ENCODE peak calls at places on chromosomes 2 and 18, in five cellular contexts. K is H9, R is H1, U is IMR-90, G is mesenchymal stem cell. N is an unnamed sample.

GRCh38 chr18:71729611-71730010 is 814.5 kb downstream of the CBLN2 start:
- DNase-seq in K (no peak), R (no peak), U (no peak), G (no peak), N (no peak)

GRCh38 chr18:811192-812122 is 585 bp downstream of the YES1 start:
- DNase-seq in G (peak), K (peak), U (peak), R (peak), N (peak)

GRCh38 chr2:69830045-69830905 is 815 bp downstream of the GMCL1 start:
- DNase-seq in U (no peak), K (peak), G (peak), R (peak), N (no peak)

GRCh38 chr2:112154246-112155110 is 16.3 kb downstream of the FBLN7 start:
- DNase-seq in G (no peak), U (no peak), K (no peak), R (no peak), N (no peak)

GRCh38 chr18:61581578-61582204 is 248.5 kb downstream of the CDH20 start:
- DNase-seq in U (peak), K (peak), G (peak), R (peak), N (peak)

GRCh38 chr2:223459328-223459939 is 142.7 kb downstream of the SCG2 start:
- DNase-seq in G (peak), K (no peak), U (peak), R (no peak), N (no peak)

GRCh38 chr18:49052891-49053644 is 102.3 kb upstream of the SMAD7 start:
- DNase-seq in R (no peak), G (peak), U (peak), K (no peak), N (no peak)

GRCh38 chr2:133653116-133653515 is 84.9 kb upstream of the NCKAP5 start:
- DNase-seq in G (no peak), K (no peak), U (no peak), R (no peak), N (no peak)

GRCh38 chr2:46131-46470 is 204 bp downstream of the FAM110C start:
- DNase-seq in R (no peak), K (peak), U (no peak), G (no peak), N (peak)

GRCh38 chr2:97742381-97742847 is 29.0 kb downstream of the ZAP70 start:
- DNase-seq in R (no peak), K (no peak), G (no peak), U (no peak), N (no peak)

GRCh38 chr2:133765693-133766092 is 197.4 kb upstream of the NCKAP5 start:
- DNase-seq in K (no peak), G (no peak), R (no peak), U (no peak), N (no peak)

GRCh38 chr2:206422493-206422892 is 20.8 kb upstream of the ADAM23 start:
- DNase-seq in G (peak), R (no peak), U (peak), K (no peak), N (no peak)

GRCh38 chr2:237281900-237282306 is 132.1 kb downstream of the COL6A3 start:
- DNase-seq in U (peak), R (no peak), K (no peak), G (peak), N (no peak)

GRCh38 chr2:236286866-236287545 is 22.8 kb upstream of the ASB18 start:
- DNase-seq in K (no peak), R (no peak), U (no peak), G (peak), N (no peak)

GRCh38 chr2:24016376-24016761 is 6.5 kb downstream of the MFSD2B start:
- DNase-seq in U (no peak), G (no peak), R (no peak), K (no peak), N (no peak)

GRCh38 chr2:200634231-200634964 is 48.6 kb downstream of the AOX1 start:
- DNase-seq in G (no peak), U (no peak), K (no peak), R (no peak), N (no peak)

GRCh38 chr2:200625958-200626363 is 40.1 kb downstream of the AOX1 start:
- DNase-seq in U (peak), G (peak), R (no peak), K (no peak), N (no peak)

GRCh38 chr2:200627110-200627770 is 41.4 kb downstream of the AOX1 start:
- DNase-seq in G (no peak), U (no peak), K (no peak), R (no peak), N (no peak)

GRCh38 chr2:200635251-200635650 is 49.4 kb downstream of the AOX1 start:
- DNase-seq in K (no peak), G (no peak), U (no peak), R (no peak), N (no peak)

DNA sequence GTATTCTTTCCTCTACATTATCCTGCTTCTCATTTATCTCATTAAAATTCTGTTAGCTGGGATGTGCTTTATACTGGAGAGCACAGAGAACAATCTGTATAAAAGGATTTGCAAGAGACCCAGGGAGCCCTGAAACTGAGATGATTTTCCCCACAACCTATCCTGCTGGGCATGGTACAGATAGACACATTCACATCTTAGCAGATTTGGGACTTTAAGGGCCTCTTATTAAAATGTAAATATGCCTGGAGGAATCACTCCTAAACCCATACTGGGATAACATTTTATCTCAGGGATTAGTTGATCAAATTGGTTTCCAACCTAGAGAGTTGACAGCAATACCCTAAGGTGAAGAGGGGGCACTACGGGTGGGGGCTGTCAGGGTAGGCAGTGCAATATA is 45.5 kb downstream of the AOX1 start:
- DNase-seq in K (no peak), G (no peak), U (no peak), R (no peak), N (no peak)
- H2AFZ ChIP-seq in K (no peak), G (no peak), U (no peak), R (no peak), N (no peak)

DNA sequence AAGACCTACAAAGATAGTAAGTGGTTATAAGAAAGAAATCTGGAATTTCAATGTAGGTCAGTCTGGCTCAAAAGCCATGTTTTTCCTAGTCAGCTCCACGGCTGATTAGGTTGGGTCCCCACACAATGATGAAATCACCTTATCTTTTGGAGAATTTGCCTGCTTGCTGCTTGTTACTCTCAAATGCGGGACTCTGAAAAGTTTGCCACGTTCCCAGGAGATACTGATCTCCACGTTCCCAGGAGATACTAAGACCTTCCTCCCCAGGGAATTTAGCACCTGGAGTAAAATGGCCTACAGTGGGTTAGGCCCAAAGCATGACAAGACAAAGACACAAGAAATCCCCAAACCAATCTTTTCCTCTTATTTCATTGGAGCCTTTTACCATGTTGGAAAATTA is 449.6 kb downstream of the TNS1 start:
- DNase-seq in U (no peak), R (no peak), K (no peak), G (no peak), N (no peak)
- H4K91ac ChIP-seq in U (peak), R (no peak), K (no peak), G (no peak), N (no peak)

GRCh38 chr2:168138369-168138768 is 109.0 kb downstream of the STK39 start:
- DNase-seq in G (no peak), R (no peak), K (no peak), U (no peak), N (no peak)
- H2AFZ ChIP-seq in G (no peak), R (no peak), K (no peak), U (no peak), N (peak)

GRCh38 chr2:46132996-46133395 is 164.2 kb upstream of the EPAS1 start:
- DNase-seq in G (no peak), R (no peak), K (no peak), U (no peak), N (no peak)
- H4K91ac ChIP-seq in G (no peak), R (no peak), K (no peak), U (no peak), N (no peak)

GRCh38 chr18:48031011-48031480 is 100.6 kb upstream of the SMAD2 start:
- DNase-seq in K (peak), G (peak), U (peak), R (peak), N (peak)

GRCh38 chr18:48029296-48029986 is 99.0 kb upstream of the SMAD2 start:
- DNase-seq in G (no peak), U (no peak), R (no peak), K (no peak), N (no peak)

GRCh38 chr18:48032876-48033769 is 102.7 kb upstream of the SMAD2 start:
- DNase-seq in R (no peak), G (peak), U (peak), K (no peak), N (no peak)

GRCh38 chr18:48033770-48034650 is 103.6 kb upstream of the SMAD2 start:
- DNase-seq in R (no peak), G (no peak), K (no peak), U (no peak), N (no peak)

GRCh38 chr18:48031641-48032040 is 101.2 kb upstream of the SMAD2 start:
- DNase-seq in R (no peak), G (no peak), U (no peak), K (no peak), N (no peak)
- H2AFZ ChIP-seq in R (peak), G (no peak), U (no peak), K (no peak), N (no peak)

GRCh38 chr2:231199219-231199618 is 788 bp downstream of the ARMC9 start:
- DNase-seq in U (peak), K (no peak), G (peak), R (no peak), N (no peak)
- H4K91ac ChIP-seq in U (peak), K (no peak), G (no peak), R (no peak), N (no peak)

GRCh38 chr2:136057023-136057801 is 60.7 kb downstream of the CXCR4 start:
- DNase-seq in U (no peak), R (no peak), K (no peak), G (no peak), N (no peak)

GRCh38 chr2:136058951-136059530 is 58.9 kb downstream of the CXCR4 start:
- DNase-seq in G (no peak), R (no peak), K (no peak), U (no peak), N (no peak)

GRCh38 chr2:136057802-136058140 is 60.2 kb downstream of the CXCR4 start:
- DNase-seq in G (no peak), R (no peak), U (no peak), K (no peak), N (no peak)

GRCh38 chr2:136056077-136056688 is 61.8 kb downstream of the CXCR4 start:
- DNase-seq in U (no peak), K (no peak), G (no peak), R (no peak), N (no peak)

DNA sequence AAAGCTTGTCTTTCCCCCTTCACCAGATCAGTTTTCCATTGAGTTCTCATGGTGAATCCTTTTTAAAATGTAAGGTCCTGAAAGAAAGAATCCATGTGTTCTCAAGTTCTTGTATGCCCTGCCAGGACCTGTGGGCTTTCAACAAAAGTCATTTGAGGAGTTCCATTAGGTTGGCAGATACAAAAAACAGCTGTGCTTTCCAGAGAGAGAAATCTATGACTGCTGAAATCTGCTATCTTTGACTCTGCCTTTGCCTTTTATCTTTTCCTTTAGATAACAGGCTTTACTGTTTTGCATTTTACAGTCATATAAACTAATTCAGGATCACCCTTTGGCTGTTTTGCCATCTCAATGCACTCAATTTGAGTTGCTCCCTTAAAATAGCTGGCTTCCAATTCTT is 59.7 kb downstream of the CXCR4 start:
- DNase-seq in U (no peak), R (no peak), G (no peak), K (no peak), N (no peak)
- H2AFZ ChIP-seq in U (no peak), R (peak), G (no peak), K (no peak), N (no peak)

N was measured in neuronal stem cell.